ENCODE peak calls at places on chromosome 17, in five cellular contexts. V is IMR-90, A is mesendoderm, J is H1, E is neuronal stem cell. G is an unnamed sample.

GRCh38 chr17:76958974-76959373 is 90.8 kb downstream of the MGAT5B start:
- DNase-seq in J (no peak), E (no peak), A (no peak), V (no peak), G (no peak)

GRCh38 chr17:73489991-73490390 is 154.3 kb downstream of the SDK2 start:
- DNase-seq in V (no peak), A (no peak), E (no peak), J (no peak), G (no peak)

GRCh38 chr17:34598161-34598776 is 18.9 kb downstream of the TMEM132E start:
- DNase-seq in V (no peak), E (no peak), A (peak; percentile 89), J (peak; percentile 53), G (no peak)

GRCh38 chr17:80743181-80743771 is 198.6 kb downstream of the RPTOR start:
- DNase-seq in A (no peak), E (no peak), V (no peak), J (no peak), G (peak; percentile 46)

GRCh38 chr17:44069974-44070454 is 521 bp upstream of the G6PC3 start:
- DNase-seq in V (no peak), E (no peak), J (no peak), A (peak; percentile 73), G (peak; percentile 66)

GRCh38 chr17:71334041-71334781 is 786.6 kb upstream of the SOX9 start:
- DNase-seq in J (no peak), V (peak; percentile 21), E (no peak), A (peak; percentile 7), G (no peak)

GRCh38 chr17:40536731-40537171 is 28.5 kb downstream of the CCR7 start:
- DNase-seq in A (no peak), V (peak; percentile 75), J (no peak), E (no peak), G (no peak)

GRCh38 chr17:59149051-59149450 is 5.9 kb downstream of the SKA2 start:
- DNase-seq in V (peak; percentile 57), E (no peak), J (no peak), A (no peak), G (peak; percentile 53)

GRCh38 chr17:83119987-83120864 is 40.8 kb downstream of the METRNL start:
- DNase-seq in A (peak; percentile 31), V (no peak), J (no peak), E (no peak), G (peak; percentile 16)

GRCh38 chr17:3475155-3475808 is 515 bp upstream of the ASPA start:
- DNase-seq in E (no peak), V (no peak), A (no peak), J (no peak), G (no peak)

GRCh38 chr17:9306086-9306485 is 269.5 kb downstream of the STX8 start:
- DNase-seq in J (no peak), A (peak; percentile 45), V (peak; percentile 24), E (no peak), G (peak; percentile 30)

GRCh38 chr17:7557825-7558543 is 566 bp upstream of the TNFSF13 start:
- DNase-seq in V (peak; percentile 49), E (no peak), J (peak; percentile 81), A (peak; percentile 74), G (no peak)

GRCh38 chr17:65558311-65558682 is 3.2 kb downstream of the AXIN2 start:
- DNase-seq in V (no peak), E (no peak), A (no peak), J (no peak), G (no peak)

GRCh38 chr17:43398724-43399595 is at the start of gene ARL4D:
- DNase-seq in V (peak; percentile 70), J (peak; percentile 89), A (peak; percentile 89), E (peak; percentile 86), G (peak; percentile 84)

GRCh38 chr17:40182606-40183005 is 5.3 kb downstream of the RAPGEFL1 start:
- DNase-seq in J (no peak), V (no peak), A (no peak), E (no peak), G (no peak)

GRCh38 chr17:50550661-50551432 is 3.9 kb downstream of the SPATA20 start:
- DNase-seq in E (peak; percentile 83), V (peak; percentile 85), A (peak; percentile 94), J (peak; percentile 90), G (peak; percentile 84)

GRCh38 chr17:81934098-81934757 is 2.9 kb downstream of the PYCR1 start:
- DNase-seq in V (no peak), A (no peak), E (no peak), J (no peak), G (no peak)

GRCh38 chr17:33385713-33386112 is 92.6 kb upstream of the ASIC2 start:
- DNase-seq in A (peak; percentile 52), J (no peak), E (no peak), V (no peak), G (no peak)

GRCh38 chr17:66829386-66829864 is 5.5 kb upstream of the CACNG5 start:
- DNase-seq in J (peak; percentile 79), E (peak; percentile 70), V (peak; percentile 73), A (peak; percentile 87), G (peak; percentile 73)

GRCh38 chr17:9899280-9900018 is 5.6 kb downstream of the RCVRN start:
- DNase-seq in A (peak; percentile 22), V (no peak), E (no peak), J (no peak), G (no peak)

GRCh38 chr17:29384901-29385300 is 5.3 kb upstream of the TAOK1 start:
- DNase-seq in E (no peak), J (no peak), A (no peak), V (no peak), G (no peak)

GRCh38 chr17:79305376-79305775 is 230.8 kb downstream of the ENGASE start:
- DNase-seq in J (no peak), E (no peak), A (no peak), V (no peak), G (no peak)
- H3K27me3 ChIP-seq in J (no peaks in the 10 kb centered on the region), E (peaks cover 2% of the 10 kb centered on the region), A (no peaks in the 10 kb centered on the region), V (peaks cover 11% of the 10 kb centered on the region), G (peaks cover 79% of the 10 kb centered on the region)

GRCh38 chr17:49339359-49339758 is 22.7 kb downstream of the ZNF652 start:
- DNase-seq in E (no peak), A (no peak), J (no peak), V (no peak), G (peak; percentile 36)
- H3K4ac ChIP-seq in E (no peak overlapping the region), A (no peak overlapping the region), J (no peak overlapping the region), V (no peak overlapping the region), G (no peak overlapping the region)

GRCh38 chr17:68296217-68297140 is 5.2 kb downstream of the ARSG start:
- DNase-seq in A (peak; percentile 77), E (no peak), V (no peak), J (no peak), G (no peak)
- H3K18ac ChIP-seq in A (no peak overlapping the region), E (peak overlapping the region; percentile 16), V (no peak overlapping the region), J (no peak overlapping the region), G (no peak overlapping the region)

GRCh38 chr17:27792095-27792494 is 8.2 kb downstream of the NOS2 start:
- DNase-seq in J (no peak), V (no peak), A (no peak), E (no peak), G (no peak)
- H3K27me3 ChIP-seq in J (peaks cover 20% of the 10 kb centered on the region), V (peaks cover 37% of the 10 kb centered on the region), A (peaks cover 2% of the 10 kb centered on the region), E (peaks cover 7% of the 10 kb centered on the region), G (peaks cover 47% of the 10 kb centered on the region)

GRCh38 chr17:27354491-27355081 is 60.7 kb downstream of the WSB1 start:
- DNase-seq in J (no peak), V (no peak), A (peak; percentile 57), E (no peak), G (no peak)

GRCh38 chr17:27354051-27354490 is 60.2 kb downstream of the WSB1 start:
- DNase-seq in A (no peak), J (no peak), E (no peak), V (no peak), G (no peak)

GRCh38 chr17:27352481-27353460 is 58.9 kb downstream of the WSB1 start:
- DNase-seq in A (peak; percentile 40), E (no peak), J (no peak), V (peak; percentile 24), G (no peak)

GRCh38 chr17:27351741-27352140 is 57.8 kb downstream of the WSB1 start:
- DNase-seq in A (no peak), J (no peak), V (peak; percentile 56), E (no peak), G (no peak)

GRCh38 chr17:27353469-27354050 is 59.6 kb downstream of the WSB1 start:
- DNase-seq in J (peak; percentile 90), E (peak; percentile 90), V (peak; percentile 92), A (peak; percentile 95), G (peak; percentile 95)
- H3K4ac ChIP-seq in J (no peak overlapping the region), E (peak overlapping the region; percentile 99), V (peak overlapping the region; percentile 93), A (peak overlapping the region; percentile 99), G (peak overlapping the region; percentile 88)

DNA sequence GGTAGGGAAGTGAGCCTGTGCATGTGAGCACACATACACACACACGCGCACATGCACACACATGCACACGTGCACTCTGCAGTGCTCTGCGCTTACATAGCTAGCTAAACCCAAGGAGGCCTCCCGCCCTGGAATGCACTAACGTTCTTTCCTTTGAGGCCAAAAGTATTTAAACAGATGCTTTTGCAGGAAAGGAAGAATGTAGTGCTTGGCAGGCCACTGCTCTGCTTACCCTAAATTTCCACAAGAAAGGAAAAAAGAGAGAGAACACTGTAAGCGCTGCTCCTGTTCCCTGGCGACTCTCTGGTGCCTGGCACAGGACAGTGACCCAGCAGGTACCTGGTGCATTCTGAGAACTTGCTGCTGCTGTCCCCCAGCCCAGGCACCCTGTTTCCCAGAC is 31.3 kb upstream of the MRPS23 start:
- DNase-seq in J (no peak), V (peak; percentile 89), E (no peak), A (no peak), G (peak; percentile 80)
- H3K18ac ChIP-seq in J (peak overlapping the region; percentile 94), V (peak overlapping the region; percentile 69), E (peak overlapping the region; percentile 61), A (no peak overlapping the region), G (peak overlapping the region; percentile 95)